ENCODE peak calls at places on chromosomes 13 and 19, in five cellular contexts. One of them, this sample, is unnamed. For H3K36me3, the result is how much of the 10 kb centered on the place peaks cover.

GRCh38 chr13:49821216-49821820 is 28.8 kb upstream of the KPNA3 start:
- DNase-seq in trophoblast cell: peak
- DNase-seq in H1: no peak
- DNase-seq in neuronal stem cell: no peak
- DNase-seq in mesenchymal stem cell: no peak
- DNase-seq in this sample: no peak

GRCh38 chr13:102700088-102701031 is 5.5 kb upstream of the METTL21C start:
- DNase-seq in H1: no peak
- DNase-seq in trophoblast cell: no peak
- DNase-seq in mesenchymal stem cell: no peak
- DNase-seq in neuronal stem cell: no peak
- DNase-seq in this sample: no peak

GRCh38 chr13:26340812-26341211 is 86.9 kb downstream of the CDK8 start:
- DNase-seq in H1: no peak
- DNase-seq in mesenchymal stem cell: no peak
- DNase-seq in trophoblast cell: no peak
- DNase-seq in neuronal stem cell: no peak
- DNase-seq in this sample: peak

GRCh38 chr19:3670796-3671679 is 29.2 kb downstream of the PIP5K1C start:
- DNase-seq in neuronal stem cell: no peak
- DNase-seq in mesenchymal stem cell: peak
- DNase-seq in trophoblast cell: no peak
- DNase-seq in H1: no peak
- DNase-seq in this sample: peak

GRCh38 chr19:9565900-9566705 is 18.2 kb downstream of the ZNF121 start:
- DNase-seq in trophoblast cell: no peak
- DNase-seq in mesenchymal stem cell: peak
- DNase-seq in neuronal stem cell: no peak
- DNase-seq in H1: no peak
- DNase-seq in this sample: peak

GRCh38 chr13:74767031-74767430 is 632.8 kb upstream of the KLF12 start:
- DNase-seq in H1: no peak
- DNase-seq in trophoblast cell: peak
- DNase-seq in neuronal stem cell: no peak
- DNase-seq in mesenchymal stem cell: peak
- DNase-seq in this sample: peak

GRCh38 chr19:29014857-29015436 is 198.0 kb downstream of the UQCRFS1 start:
- DNase-seq in trophoblast cell: no peak
- DNase-seq in H1: no peak
- DNase-seq in neuronal stem cell: no peak
- DNase-seq in mesenchymal stem cell: no peak
- DNase-seq in this sample: no peak

GRCh38 chr13:84980571-84980970 is 818.6 kb downstream of the SLITRK6 start:
- DNase-seq in neuronal stem cell: no peak
- DNase-seq in trophoblast cell: no peak
- DNase-seq in H1: no peak
- DNase-seq in mesenchymal stem cell: no peak
- DNase-seq in this sample: no peak

GRCh38 chr13:23921451-23921888 is 24.2 kb upstream of the C1QTNF9B start:
- DNase-seq in trophoblast cell: peak
- DNase-seq in mesenchymal stem cell: peak
- DNase-seq in neuronal stem cell: peak
- DNase-seq in H1: peak
- DNase-seq in this sample: peak

GRCh38 chr13:22061806-22062391 is 391.0 kb downstream of the FGF9 start:
- DNase-seq in neuronal stem cell: no peak
- DNase-seq in mesenchymal stem cell: no peak
- DNase-seq in H1: no peak
- DNase-seq in trophoblast cell: no peak
- DNase-seq in this sample: no peak

GRCh38 chr19:11299946-11300810 is 4.2 kb downstream of the TSPAN16 start:
- DNase-seq in H1: no peak
- DNase-seq in neuronal stem cell: no peak
- DNase-seq in mesenchymal stem cell: no peak
- DNase-seq in trophoblast cell: no peak
- DNase-seq in this sample: no peak
- H3K36me3 ChIP-seq in H1: under half
- H3K36me3 ChIP-seq in neuronal stem cell: under half
- H3K36me3 ChIP-seq in mesenchymal stem cell: under half
- H3K36me3 ChIP-seq in trophoblast cell: under half
- H3K36me3 ChIP-seq in this sample: under half

DNA sequence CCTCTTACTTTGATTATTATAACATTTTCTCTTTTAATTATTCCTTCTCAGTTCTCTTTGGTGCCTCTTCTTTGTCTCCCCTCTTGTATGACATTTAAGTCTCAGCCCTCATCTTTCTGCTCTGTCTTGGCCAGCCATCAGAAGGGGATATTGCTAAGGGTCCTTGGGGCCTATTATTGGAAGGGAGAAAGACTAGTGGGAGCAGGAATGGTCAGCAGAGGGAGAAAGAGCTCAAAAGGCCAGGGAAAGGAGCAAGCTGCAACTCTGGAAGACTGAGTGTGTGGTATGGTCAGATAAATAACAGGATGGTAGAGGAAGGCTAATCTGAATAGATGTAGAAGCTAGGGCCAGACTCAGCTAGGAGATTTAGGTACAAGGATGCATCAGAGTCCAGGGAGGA is 336.9 kb downstream of the TDRD3 start:
- DNase-seq in mesenchymal stem cell: no peak
- DNase-seq in neuronal stem cell: no peak
- DNase-seq in H1: no peak
- DNase-seq in trophoblast cell: no peak
- DNase-seq in this sample: no peak
- H3K9ac ChIP-seq in mesenchymal stem cell: no peak
- H3K9ac ChIP-seq in neuronal stem cell: no peak
- H3K9ac ChIP-seq in H1: no peak
- H3K9ac ChIP-seq in trophoblast cell: no peak
- H3K9ac ChIP-seq in this sample: no peak

GRCh38 chr13:100535401-100536135 is 53.0 kb downstream of the GGACT start:
- DNase-seq in mesenchymal stem cell: no peak
- DNase-seq in trophoblast cell: no peak
- DNase-seq in neuronal stem cell: no peak
- DNase-seq in H1: no peak
- DNase-seq in this sample: no peak
- H3K14ac ChIP-seq in mesenchymal stem cell: peak
- H3K14ac ChIP-seq in trophoblast cell: no peak
- H3K14ac ChIP-seq in neuronal stem cell: no peak
- H3K14ac ChIP-seq in H1: no peak
- H3K14ac ChIP-seq in this sample: no peak

DNA sequence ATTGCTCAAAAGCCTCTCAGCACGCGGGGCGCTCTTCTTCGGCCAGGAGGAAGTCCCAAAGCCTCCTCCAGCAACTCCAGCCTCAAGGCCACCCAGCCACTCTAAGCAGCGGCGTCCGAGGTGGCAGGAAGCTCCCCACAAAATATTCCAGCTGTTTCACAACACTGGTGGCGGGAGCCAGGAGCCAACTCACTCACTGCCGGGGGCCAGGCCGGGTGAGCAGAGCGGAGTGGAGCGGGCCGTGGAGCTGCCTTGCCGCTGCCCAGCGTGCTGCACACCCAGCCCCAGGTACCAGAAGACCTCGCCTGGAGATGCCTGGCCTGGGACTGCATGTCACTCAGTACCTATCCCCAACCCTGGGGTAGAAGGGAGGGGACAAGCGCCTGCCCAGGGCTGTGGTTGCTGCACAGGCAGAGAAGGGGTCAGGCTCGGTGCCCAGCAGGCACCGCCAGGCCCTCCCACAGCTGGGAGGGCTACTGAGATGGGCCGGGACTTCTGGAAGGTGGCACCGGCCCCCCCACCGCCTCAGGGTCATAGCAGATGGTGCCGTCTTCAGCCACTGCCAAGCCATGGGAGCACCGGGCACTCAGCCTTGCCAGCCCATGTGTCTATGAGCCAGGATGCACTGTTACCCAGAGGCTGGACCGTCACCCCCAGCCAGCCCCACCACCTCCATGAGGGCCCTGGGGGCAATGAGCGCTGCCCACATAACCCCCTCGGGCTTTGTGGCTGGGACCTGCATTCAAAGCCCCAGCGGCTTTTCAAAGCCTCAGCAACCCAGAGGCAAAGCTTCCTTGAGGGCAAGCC is 59.2 kb downstream of the MLLT1 start:
- DNase-seq in H1: no peak
- DNase-seq in trophoblast cell: peak
- DNase-seq in mesenchymal stem cell: no peak
- DNase-seq in neuronal stem cell: no peak
- DNase-seq in this sample: peak
- H3K36me3 ChIP-seq in H1: under half
- H3K36me3 ChIP-seq in trophoblast cell: half or more
- H3K36me3 ChIP-seq in mesenchymal stem cell: under half
- H3K36me3 ChIP-seq in neuronal stem cell: under half
- H3K36me3 ChIP-seq in this sample: under half

GRCh38 chr13:110323172-110323851 is 16.2 kb downstream of the COL4A2 start:
- DNase-seq in mesenchymal stem cell: peak
- DNase-seq in H1: no peak
- DNase-seq in neuronal stem cell: no peak
- DNase-seq in trophoblast cell: peak
- DNase-seq in this sample: peak
- H3K9ac ChIP-seq in mesenchymal stem cell: no peak
- H3K9ac ChIP-seq in H1: no peak
- H3K9ac ChIP-seq in neuronal stem cell: no peak
- H3K9ac ChIP-seq in trophoblast cell: no peak
- H3K9ac ChIP-seq in this sample: no peak

GRCh38 chr19:55362174-55362989 is 678 bp downstream of the GARIN5B start:
- DNase-seq in mesenchymal stem cell: no peak
- DNase-seq in neuronal stem cell: no peak
- DNase-seq in H1: no peak
- DNase-seq in trophoblast cell: no peak
- DNase-seq in this sample: no peak
- H3K14ac ChIP-seq in mesenchymal stem cell: no peak
- H3K14ac ChIP-seq in neuronal stem cell: peak
- H3K14ac ChIP-seq in H1: no peak
- H3K14ac ChIP-seq in trophoblast cell: no peak
- H3K14ac ChIP-seq in this sample: no peak